ENCODE peak calls at places on chromosomes 12 and 14, in seven cellular contexts. H is mesendoderm, O is IMR-90, E is H9, C is trophoblast cell, N is neuronal stem cell, Y is H1. W is an unnamed sample.

GRCh38 chr12:94618995-94619695 is 31.2 kb downstream of the TMCC3 start:
- DNase-seq in H (no peak), O (peak), E (no peak), C (peak), N (no peak), Y (no peak), W (peak)

GRCh38 chr12:92961949-92962348 is 32.9 kb upstream of the EEA1 start:
- DNase-seq in H (peak), O (peak), E (no peak), C (no peak), N (no peak), Y (no peak), W (no peak)

GRCh38 chr12:15662303-15662980 is 126.7 kb downstream of the EPS8 start:
- DNase-seq in H (no peak), O (peak), E (no peak), C (no peak), N (no peak), Y (no peak), W (peak)

GRCh38 chr12:115872919-115873357 is 404.6 kb downstream of the MED13L start:
- DNase-seq in H (peak), O (no peak), E (peak), C (peak), N (no peak), Y (no peak), W (no peak)

GRCh38 chr12:65296503-65297265 is 18.2 kb downstream of the MSRB3 start:
- DNase-seq in H (no peak), O (no peak), E (no peak), C (no peak), N (no peak), Y (no peak), W (no peak)

GRCh38 chr14:96581902-96582640 is 79.9 kb downstream of the PAPOLA start:
- DNase-seq in H (peak), O (no peak), E (no peak), C (no peak), N (no peak), Y (no peak), W (no peak)

GRCh38 chr12:11765817-11766794 is 116.6 kb downstream of the ETV6 start:
- DNase-seq in H (peak), O (peak), E (no peak), C (peak), N (no peak), Y (no peak), W (peak)

GRCh38 chr12:63845726-63846125 is 1.2 kb downstream of the SRGAP1 start:
- DNase-seq in H (no peak), O (peak), E (no peak), C (peak), N (no peak), Y (no peak), W (peak)

GRCh38 chr12:68237523-68238070 is 12.0 kb upstream of the IL26 start:
- DNase-seq in H (no peak), O (peak), E (no peak), C (no peak), N (no peak), Y (no peak), W (no peak)

GRCh38 chr14:105419305-105420091 is at the start of gene MTA1:
- DNase-seq in H (peak), O (peak), E (no peak), C (peak), N (peak), Y (no peak), W (peak)

GRCh38 chr12:123471374-123472068 is 13.6 kb downstream of the SNRNP35 start:
- DNase-seq in H (no peak), O (peak), E (no peak), C (peak), N (no peak), Y (no peak), W (peak)

GRCh38 chr14:33297565-33297964 is 358.9 kb downstream of the NPAS3 start:
- DNase-seq in H (peak), O (no peak), E (peak), C (no peak), N (no peak), Y (no peak), W (no peak)

GRCh38 chr12:58775396-58775795 is 144.9 kb downstream of the LRIG3 start:
- DNase-seq in H (no peak), O (no peak), E (no peak), C (no peak), N (no peak), Y (no peak), W (no peak)

GRCh38 chr14:64704743-64705405 is 650 bp downstream of the PLEKHG3 start:
- DNase-seq in H (peak), O (peak), E (no peak), C (peak), N (no peak), Y (peak), W (peak)

GRCh38 chr14:70009961-70010360 is 130.7 kb downstream of the SMOC1 start:
- DNase-seq in H (no peak), O (no peak), E (no peak), C (peak), N (no peak), Y (no peak), W (no peak)

GRCh38 chr14:75831971-75832370 is 149.8 kb downstream of the TGFB3 start:
- DNase-seq in H (no peak), O (peak), E (no peak), C (peak), N (no peak), Y (no peak), W (peak)

GRCh38 chr14:81384900-81385299 is 15.2 kb downstream of the STON2 start:
- DNase-seq in H (no peak), O (no peak), E (no peak), C (no peak), N (no peak), Y (no peak), W (no peak)

GRCh38 chr14:65910108-65910507 is 497.6 kb downstream of the FUT8 start:
- DNase-seq in H (peak), O (peak), E (no peak), C (no peak), N (no peak), Y (no peak), W (peak)

GRCh38 chr12:6627598-6627997 is 8.2 kb downstream of the LPAR5 start:
- DNase-seq in H (no peak), O (no peak), E (no peak), C (no peak), N (no peak), Y (no peak), W (no peak)

GRCh38 chr14:99571303-99571986 is 32.6 kb downstream of the CCDC85C start:
- DNase-seq in H (no peak), O (no peak), E (no peak), C (no peak), N (no peak), Y (no peak), W (no peak)

GRCh38 chr12:50195832-50196231 is 28.7 kb upstream of the CERS5 start:
- DNase-seq in H (no peak), O (no peak), E (no peak), C (no peak), N (no peak), Y (no peak), W (no peak)

GRCh38 chr12:68245071-68246021 is 8.1 kb downstream of the IL22 start:
- DNase-seq in H (peak), O (peak), E (no peak), C (no peak), N (no peak), Y (no peak), W (peak)

GRCh38 chr14:55086939-55087338 is 35.5 kb downstream of the MAPK1IP1L start:
- DNase-seq in H (no peak), O (no peak), E (no peak), C (no peak), N (no peak), Y (no peak), W (no peak)
- H2BK5ac ChIP-seq in H (no peak), O (no peak), E (no peak), C (no peak), N (no peak), Y (no peak), W (no peak)

DNA sequence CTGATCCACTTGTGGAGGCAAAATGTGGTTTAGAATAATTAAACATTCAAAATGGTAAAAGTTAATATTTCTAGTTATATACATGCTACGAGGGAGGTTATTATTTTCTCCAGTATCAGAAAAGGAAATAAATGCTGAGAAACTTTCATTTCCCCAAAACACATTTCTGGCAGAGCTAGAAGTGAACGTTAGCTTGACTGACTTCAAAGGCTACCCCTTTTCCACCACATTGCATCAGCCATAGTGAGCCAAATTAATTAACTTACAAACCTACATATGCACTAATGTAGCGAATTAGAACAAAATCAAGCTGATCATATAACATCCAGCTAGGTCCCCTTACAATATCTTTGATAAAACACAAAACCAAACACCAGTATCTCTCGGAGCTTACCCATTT is 49.3 kb upstream of the RERGL start:
- DNase-seq in H (no peak), O (no peak), E (no peak), C (no peak), N (no peak), Y (no peak), W (no peak)
- H2BK5ac ChIP-seq in H (no peak), O (no peak), E (no peak), C (no peak), N (no peak), Y (no peak), W (no peak)

DNA sequence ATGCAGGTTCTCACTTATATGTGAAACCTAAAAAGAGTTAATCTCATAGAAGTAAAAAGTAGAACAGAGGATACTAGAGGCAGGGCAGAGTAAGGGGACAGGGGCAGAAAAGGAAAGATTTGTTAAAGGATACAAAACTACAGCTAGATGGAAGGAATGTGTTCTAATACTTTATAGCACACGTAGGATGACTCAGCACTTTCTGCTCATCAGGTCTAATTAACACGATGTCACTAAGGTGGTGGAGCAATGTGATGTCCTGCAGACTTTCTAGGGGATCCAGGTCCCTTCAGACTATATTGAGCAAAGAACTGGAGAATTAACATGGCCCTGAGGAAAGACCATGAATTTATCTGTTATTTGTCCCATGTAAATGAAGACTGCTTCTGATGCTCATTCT is 80.8 kb upstream of the CMKLR1 start:
- DNase-seq in H (peak), O (no peak), E (no peak), C (peak), N (no peak), Y (no peak), W (no peak)
- H2BK5ac ChIP-seq in H (no peak), O (no peak), E (no peak), C (no peak), N (no peak), Y (no peak), W (no peak)

GRCh38 chr12:124544983-124545382 is 22.4 kb downstream of the NCOR2 start:
- DNase-seq in H (no peak), O (no peak), E (no peak), C (no peak), N (no peak), Y (no peak), W (no peak)

GRCh38 chr12:124544311-124544970 is 23.0 kb downstream of the NCOR2 start:
- DNase-seq in H (no peak), O (no peak), E (no peak), C (no peak), N (no peak), Y (no peak), W (peak)

GRCh38 chr12:124542021-124542941 is 25.1 kb downstream of the NCOR2 start:
- DNase-seq in H (no peak), O (no peak), E (no peak), C (peak), N (no peak), Y (no peak), W (no peak)

GRCh38 chr12:124543052-124543590 is 24.3 kb downstream of the NCOR2 start:
- DNase-seq in H (peak), O (no peak), E (no peak), C (peak), N (no peak), Y (no peak), W (peak)

DNA sequence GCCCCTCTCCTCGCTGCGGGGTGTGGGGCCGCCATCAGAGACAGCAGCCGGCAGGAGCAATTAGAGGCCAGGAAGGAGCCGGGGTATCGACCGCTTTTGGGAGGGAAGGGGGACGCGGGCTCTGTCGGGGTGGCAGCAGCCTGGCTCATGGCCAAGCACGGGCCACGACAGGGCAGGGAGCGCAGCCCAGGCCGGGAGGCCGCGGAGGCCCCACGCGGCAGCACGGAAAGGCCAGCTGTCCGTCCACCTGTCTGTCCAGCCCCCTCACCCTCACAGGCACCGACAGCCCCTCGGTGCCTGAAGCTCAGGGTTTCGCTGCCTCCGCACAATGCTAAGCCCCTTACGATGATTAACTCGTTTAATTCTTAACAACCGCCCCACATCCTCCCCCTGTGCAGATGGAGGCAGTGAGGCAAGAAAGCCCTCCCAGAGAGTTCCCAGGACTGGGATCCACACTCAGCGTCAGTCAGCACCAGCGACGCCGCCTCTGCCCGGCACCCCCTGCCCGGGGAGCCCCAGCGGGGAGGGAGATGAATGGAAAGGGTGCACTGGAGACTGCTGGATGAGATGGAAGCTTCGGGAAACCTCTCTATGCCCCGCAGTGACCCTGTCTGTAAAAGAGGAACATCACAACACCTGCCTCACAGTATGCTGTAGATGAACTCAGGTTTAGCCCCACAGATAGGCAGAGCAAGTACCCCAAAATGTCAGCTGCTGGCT is 23.7 kb downstream of the NCOR2 start:
- DNase-seq in H (no peak), O (no peak), E (no peak), C (no peak), N (no peak), Y (no peak), W (peak)
- H2BK5ac ChIP-seq in H (no peak), O (no peak), E (no peak), C (no peak), N (peak), Y (peak), W (peak)

DNA sequence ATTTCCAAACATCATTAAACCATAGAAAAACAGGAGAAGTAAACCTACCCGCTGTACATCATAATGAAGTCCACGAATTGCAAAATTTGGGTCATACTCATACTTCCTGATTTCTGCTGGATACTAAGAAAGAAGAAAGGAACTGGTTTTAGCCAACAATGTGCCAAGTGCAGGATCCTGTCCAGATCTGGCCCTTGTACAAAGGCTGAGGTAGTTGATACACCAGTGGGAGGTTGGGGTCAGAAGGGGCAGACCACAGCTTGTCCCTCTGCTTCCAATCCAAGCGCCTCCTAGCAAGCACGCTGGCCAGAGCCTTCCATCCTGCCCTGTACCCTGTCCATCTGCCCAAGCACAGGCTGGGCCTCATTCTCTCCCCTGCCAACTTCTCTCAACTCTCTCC is 34.2 kb downstream of the NT5DC3 start:
- DNase-seq in H (no peak), O (no peak), E (no peak), C (no peak), N (no peak), Y (no peak), W (no peak)
- H2BK5ac ChIP-seq in H (no peak), O (no peak), E (no peak), C (no peak), N (no peak), Y (no peak), W (no peak)

GRCh38 chr12:17928708-17929366 is 161.2 kb downstream of the RERGL start:
- DNase-seq in H (peak), O (peak), E (no peak), C (peak), N (no peak), Y (no peak), W (no peak)
- H2BK5ac ChIP-seq in H (peak), O (no peak), E (no peak), C (no peak), N (no peak), Y (no peak), W (no peak)

DNA sequence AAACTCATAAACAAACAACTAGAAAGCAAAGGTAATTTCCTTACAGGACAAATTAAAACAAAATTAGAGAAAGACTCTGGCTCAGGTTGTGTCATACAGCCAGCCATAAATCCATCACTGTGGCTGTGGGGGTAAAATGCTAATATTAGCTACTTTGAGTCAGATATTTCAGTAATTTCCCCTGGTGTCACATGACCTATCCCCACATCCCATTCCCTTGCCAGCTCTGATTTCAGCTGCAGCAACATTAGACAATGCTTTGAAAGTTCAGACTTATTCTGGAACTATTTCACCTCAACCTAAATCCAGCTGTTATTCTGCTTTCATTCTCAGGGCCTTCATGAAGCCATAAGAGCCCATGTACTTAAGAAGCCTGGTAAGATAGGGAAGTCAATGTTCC is 55.3 kb downstream of the RPL10L start:
- DNase-seq in H (no peak), O (no peak), E (no peak), C (no peak), N (no peak), Y (no peak), W (no peak)
- H2BK5ac ChIP-seq in H (no peak), O (no peak), E (no peak), C (no peak), N (no peak), Y (no peak), W (no peak)

GRCh38 chr14:30798516-30798915 is 75.8 kb upstream of the COCH start:
- DNase-seq in H (no peak), O (no peak), E (no peak), C (no peak), N (no peak), Y (no peak), W (no peak)
- H2BK5ac ChIP-seq in H (no peak), O (no peak), E (no peak), C (no peak), N (no peak), Y (no peak), W (no peak)

GRCh38 chr14:56812364-56813103 is 2.3 kb upstream of the OTX2 start:
- DNase-seq in H (no peak), O (no peak), E (no peak), C (no peak), N (no peak), Y (peak), W (no peak)
- H2BK5ac ChIP-seq in H (no peak), O (no peak), E (no peak), C (no peak), N (no peak), Y (no peak), W (no peak)

GRCh38 chr12:103705927-103706326 is 118.9 kb downstream of the STAB2 start:
- DNase-seq in H (peak), O (no peak), E (peak), C (no peak), N (no peak), Y (no peak), W (no peak)

GRCh38 chr12:103705098-103705497 is 118.0 kb downstream of the STAB2 start:
- DNase-seq in H (no peak), O (no peak), E (no peak), C (no peak), N (no peak), Y (no peak), W (no peak)
- H2BK5ac ChIP-seq in H (no peak), O (no peak), E (no peak), C (no peak), N (no peak), Y (no peak), W (no peak)

W was measured in mesenchymal stem cell.